ENCODE peak calls at places on chromosome 1, in five cellular contexts. One of them, this sample, is unnamed.

GRCh38 chr1:198117267-198117666 is 39.5 kb upstream of the NEK7 start:
- DNase-seq in fibroblast of the aortic adventitia: peak
- DNase-seq in cardiac muscle cell: no peak
- DNase-seq in A549: no peak
- DNase-seq in mesothelial cell of epicardium: no peak
- DNase-seq in this sample: no peak

GRCh38 chr1:100036718-100037664 is 67.2 kb downstream of the SLC35A3 start:
- DNase-seq in fibroblast of the aortic adventitia: peak
- DNase-seq in cardiac muscle cell: peak
- DNase-seq in A549: no peak
- DNase-seq in mesothelial cell of epicardium: no peak
- DNase-seq in this sample: peak

GRCh38 chr1:111422546-111423391 is 4.8 kb downstream of the OVGP1 start:
- DNase-seq in fibroblast of the aortic adventitia: no peak
- DNase-seq in cardiac muscle cell: no peak
- DNase-seq in A549: peak
- DNase-seq in mesothelial cell of epicardium: no peak
- DNase-seq in this sample: no peak

GRCh38 chr1:217524787-217525520 is 105.9 kb downstream of the GPATCH2 start:
- DNase-seq in fibroblast of the aortic adventitia: peak
- DNase-seq in cardiac muscle cell: peak
- DNase-seq in A549: no peak
- DNase-seq in mesothelial cell of epicardium: no peak
- DNase-seq in this sample: peak

GRCh38 chr1:91526496-91526895 is 25.8 kb downstream of the CDC7 start:
- DNase-seq in fibroblast of the aortic adventitia: peak
- DNase-seq in cardiac muscle cell: no peak
- DNase-seq in A549: no peak
- DNase-seq in mesothelial cell of epicardium: no peak
- DNase-seq in this sample: no peak

GRCh38 chr1:195637474-195637873 is 970.8 kb downstream of the KCNT2 start:
- DNase-seq in fibroblast of the aortic adventitia: no peak
- DNase-seq in cardiac muscle cell: no peak
- DNase-seq in A549: no peak
- DNase-seq in mesothelial cell of epicardium: no peak
- DNase-seq in this sample: no peak

GRCh38 chr1:2530501-2531361 is 668 bp upstream of the HES5 start:
- DNase-seq in fibroblast of the aortic adventitia: no peak
- DNase-seq in cardiac muscle cell: no peak
- DNase-seq in A549: no peak
- DNase-seq in mesothelial cell of epicardium: no peak
- DNase-seq in this sample: peak

GRCh38 chr1:117655220-117655577 is 49.4 kb downstream of the TENT5C start:
- DNase-seq in fibroblast of the aortic adventitia: peak
- DNase-seq in cardiac muscle cell: no peak
- DNase-seq in A549: peak
- DNase-seq in mesothelial cell of epicardium: no peak
- DNase-seq in this sample: no peak

GRCh38 chr1:117231748-117232373 is 21.1 kb upstream of the VTCN1 start:
- DNase-seq in fibroblast of the aortic adventitia: no peak
- DNase-seq in cardiac muscle cell: peak
- DNase-seq in A549: no peak
- DNase-seq in mesothelial cell of epicardium: no peak
- DNase-seq in this sample: no peak

GRCh38 chr1:9143250-9143649 is 14.3 kb upstream of the GPR157 start:
- DNase-seq in fibroblast of the aortic adventitia: peak
- DNase-seq in cardiac muscle cell: no peak
- DNase-seq in A549: no peak
- DNase-seq in mesothelial cell of epicardium: no peak
- DNase-seq in this sample: peak

GRCh38 chr1:50981741-50982140 is 11.7 kb downstream of the CDKN2C start:
- DNase-seq in fibroblast of the aortic adventitia: peak
- DNase-seq in cardiac muscle cell: no peak
- DNase-seq in A549: no peak
- DNase-seq in mesothelial cell of epicardium: no peak
- DNase-seq in this sample: no peak

GRCh38 chr1:24155011-24155782 is 12.3 kb upstream of the IL22RA1 start:
- DNase-seq in fibroblast of the aortic adventitia: no peak
- DNase-seq in cardiac muscle cell: no peak
- DNase-seq in A549: peak
- DNase-seq in mesothelial cell of epicardium: no peak
- DNase-seq in this sample: no peak

GRCh38 chr1:156502749-156503671 is 2.4 kb upstream of the MEF2D start:
- DNase-seq in fibroblast of the aortic adventitia: peak
- DNase-seq in cardiac muscle cell: peak
- DNase-seq in A549: peak
- DNase-seq in mesothelial cell of epicardium: peak
- DNase-seq in this sample: peak

GRCh38 chr1:5720936-5721335 is 271.3 kb downstream of the NPHP4 start:
- DNase-seq in fibroblast of the aortic adventitia: no peak
- DNase-seq in cardiac muscle cell: no peak
- DNase-seq in A549: no peak
- DNase-seq in mesothelial cell of epicardium: no peak
- DNase-seq in this sample: no peak

GRCh38 chr1:155177192-155177917 is 3.7 kb downstream of the TRIM46 start:
- DNase-seq in fibroblast of the aortic adventitia: no peak
- DNase-seq in cardiac muscle cell: no peak
- DNase-seq in A549: no peak
- DNase-seq in mesothelial cell of epicardium: no peak
- DNase-seq in this sample: no peak

GRCh38 chr1:183318433-183318832 is 99.7 kb downstream of the NMNAT2 start:
- DNase-seq in fibroblast of the aortic adventitia: peak
- DNase-seq in cardiac muscle cell: peak
- DNase-seq in A549: peak
- DNase-seq in mesothelial cell of epicardium: peak
- DNase-seq in this sample: peak
- TF ChIP-seq CTCF in fibroblast of the aortic adventitia: peak
- TF ChIP-seq CTCF in cardiac muscle cell: peak
- TF ChIP-seq CTCF in A549: peak
- TF ChIP-seq CTCF in mesothelial cell of epicardium: no peak
- TF ChIP-seq CTCF in this sample: peak

GRCh38 chr1:186486061-186486460 is 25.1 kb upstream of the PDC start:
- DNase-seq in fibroblast of the aortic adventitia: peak
- DNase-seq in cardiac muscle cell: no peak
- DNase-seq in A549: no peak
- DNase-seq in mesothelial cell of epicardium: no peak
- DNase-seq in this sample: no peak

GRCh38 chr1:186482661-186483255 is 21.8 kb upstream of the PDC start:
- DNase-seq in fibroblast of the aortic adventitia: peak
- DNase-seq in cardiac muscle cell: peak
- DNase-seq in A549: peak
- DNase-seq in mesothelial cell of epicardium: peak
- DNase-seq in this sample: peak

GRCh38 chr1:186491351-186491750 is 30.4 kb upstream of the PDC start:
- DNase-seq in fibroblast of the aortic adventitia: no peak
- DNase-seq in cardiac muscle cell: no peak
- DNase-seq in A549: no peak
- DNase-seq in mesothelial cell of epicardium: no peak
- DNase-seq in this sample: no peak

GRCh38 chr1:186483561-186483960 is 22.6 kb upstream of the PDC start:
- DNase-seq in fibroblast of the aortic adventitia: no peak
- DNase-seq in cardiac muscle cell: no peak
- DNase-seq in A549: no peak
- DNase-seq in mesothelial cell of epicardium: no peak
- DNase-seq in this sample: no peak

DNA sequence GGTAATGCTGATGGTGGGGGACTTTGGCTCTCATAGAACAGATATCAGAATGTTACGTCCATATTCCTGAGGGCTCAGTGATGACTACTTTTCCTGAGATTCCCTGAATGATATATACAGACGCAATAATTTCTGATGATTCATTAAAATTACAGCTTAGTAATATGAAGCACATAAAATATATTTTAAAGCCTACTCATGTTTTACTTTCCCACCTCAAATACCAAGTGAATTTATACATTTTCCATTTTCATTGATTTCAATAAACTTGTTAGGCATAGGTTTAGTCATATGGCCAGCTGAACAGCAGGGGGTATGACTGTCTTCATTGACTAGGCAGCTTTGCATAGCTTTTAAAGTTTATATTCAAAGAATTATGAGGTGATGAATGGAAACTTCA is 26.2 kb upstream of the PDC start:
- DNase-seq in fibroblast of the aortic adventitia: no peak
- DNase-seq in cardiac muscle cell: no peak
- DNase-seq in A549: no peak
- DNase-seq in mesothelial cell of epicardium: no peak
- DNase-seq in this sample: no peak
- TF ChIP-seq CTCF in fibroblast of the aortic adventitia: peak
- TF ChIP-seq CTCF in cardiac muscle cell: no peak
- TF ChIP-seq CTCF in A549: no peak
- TF ChIP-seq CTCF in mesothelial cell of epicardium: no peak
- TF ChIP-seq CTCF in this sample: peak

GRCh38 chr1:47449702-47450552 is 12.1 kb downstream of the FOXD2 start:
- DNase-seq in fibroblast of the aortic adventitia: no peak
- DNase-seq in cardiac muscle cell: peak
- DNase-seq in A549: peak
- DNase-seq in mesothelial cell of epicardium: no peak
- DNase-seq in this sample: no peak
- TF ChIP-seq CTCF in fibroblast of the aortic adventitia: peak
- TF ChIP-seq CTCF in cardiac muscle cell: peak
- TF ChIP-seq CTCF in A549: peak
- TF ChIP-seq CTCF in mesothelial cell of epicardium: no peak
- TF ChIP-seq CTCF in this sample: peak

DNA sequence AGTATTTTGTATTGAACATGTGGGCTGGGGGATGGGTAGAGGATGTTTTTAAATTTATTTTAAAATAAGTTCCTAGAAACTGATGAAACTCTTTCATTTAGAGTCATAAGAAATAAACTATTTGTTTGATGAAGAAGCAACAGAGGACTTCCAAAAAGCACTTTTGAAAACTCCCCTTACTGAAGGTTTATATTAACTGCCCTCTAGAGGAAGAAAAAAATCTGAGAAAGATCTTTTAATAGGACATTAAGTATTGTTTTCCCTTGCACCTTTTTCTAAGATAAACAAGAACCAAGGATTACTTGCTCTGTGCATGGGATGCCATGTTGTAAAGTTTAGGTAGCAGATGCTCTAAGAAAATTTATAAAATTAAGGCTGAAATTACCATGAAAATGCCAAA is 14.1 kb downstream of the DISP1 start:
- DNase-seq in fibroblast of the aortic adventitia: no peak
- DNase-seq in cardiac muscle cell: no peak
- DNase-seq in A549: no peak
- DNase-seq in mesothelial cell of epicardium: no peak
- DNase-seq in this sample: no peak
- TF ChIP-seq CTCF in fibroblast of the aortic adventitia: peak
- TF ChIP-seq CTCF in cardiac muscle cell: no peak
- TF ChIP-seq CTCF in A549: peak
- TF ChIP-seq CTCF in mesothelial cell of epicardium: no peak
- TF ChIP-seq CTCF in this sample: peak